ENCODE peak calls at places on chromosomes 5 and 9, in five cellular contexts. U is heart right ventricle; B is NB4; Z is effector memory CD4-positive, alpha-beta T cell; P is fibroblast of the aortic adventitia. Q is an unnamed sample.

GRCh38 chr5:134240421-134240962 is 14.6 kb upstream of the PPP2CA start:
- DNase-seq in Z (no peak), B (no peak), U (no peak), P (peak; percentile 63), Q (peak; percentile 67)

GRCh38 chr9:7121055-7121454 is 363.3 kb downstream of the KDM4C start:
- DNase-seq in P (peak; percentile 18), B (peak; percentile 72), U (no peak), Z (no peak), Q (no peak)

GRCh38 chr5:168853972-168854371 is 274.8 kb upstream of the PANK3 start:
- DNase-seq in U (no peak), B (no peak), Z (no peak), P (no peak), Q (no peak)

GRCh38 chr9:13480688-13481087 is 201.2 kb upstream of the MPDZ start:
- DNase-seq in P (peak; percentile 46), Z (no peak), U (no peak), B (no peak), Q (peak; percentile 98)

GRCh38 chr9:134561427-134562145 is 80.0 kb upstream of the COL5A1 start:
- DNase-seq in B (no peak), Z (no peak), U (no peak), P (no peak), Q (no peak)

GRCh38 chr5:129204525-129204924 is 110.0 kb downstream of the ISOC1 start:
- DNase-seq in Z (no peak), P (peak; percentile 40), U (no peak), B (no peak), Q (no peak)

GRCh38 chr5:126976520-126977172 is 53.7 kb downstream of the MARCHF3 start:
- DNase-seq in B (no peak), Z (no peak), P (no peak), U (no peak), Q (no peak)

GRCh38 chr9:87657893-87658292 is 68.0 kb upstream of the CTSL start:
- DNase-seq in P (no peak), Z (no peak), U (no peak), B (no peak), Q (no peak)

GRCh38 chr5:39189297-39189955 is 29.9 kb downstream of the FYB1 start:
- DNase-seq in P (no peak), U (no peak), Z (no peak), B (peak; percentile 42), Q (no peak)

GRCh38 chr5:115470921-115471320 is 73.7 kb downstream of the FEM1C start:
- DNase-seq in B (no peak), Z (no peak), P (no peak), U (no peak), Q (no peak)

GRCh38 chr9:71048271-71048670 is 73.2 kb downstream of the TRPM3 start:
- DNase-seq in U (no peak), B (no peak), Z (no peak), P (no peak), Q (no peak)

GRCh38 chr9:110160685-110161084 is 47.3 kb downstream of the C9orf152 start:
- DNase-seq in B (no peak), Z (no peak), U (no peak), P (no peak), Q (no peak)

GRCh38 chr5:100789641-100790160 is 113.4 kb downstream of the ST8SIA4 start:
- DNase-seq in P (no peak), B (peak; percentile 81), Z (no peak), U (no peak), Q (no peak)
- H3K4me3 ChIP-seq in P (no peak overlapping the region), B (peak overlapping the region; percentile 51), Z (no peak overlapping the region), U (no peak overlapping the region), Q (no peak overlapping the region)

GRCh38 chr9:136243631-136244030 is 2.0 kb downstream of the QSOX2 start:
- DNase-seq in P (no peak), Z (no peak), B (no peak), U (no peak), Q (no peak)
- H3K4me3 ChIP-seq in P (no peak overlapping the region), Z (no peak overlapping the region), B (no peak overlapping the region), U (no peak overlapping the region), Q (no peak overlapping the region)

GRCh38 chr5:79806741-79807140 is 117.1 kb downstream of the CMYA5 start:
- DNase-seq in B (peak; percentile 20), U (no peak), P (no peak), Z (no peak), Q (no peak)

GRCh38 chr5:79816014-79816413 is 126.4 kb downstream of the CMYA5 start:
- DNase-seq in P (no peak), U (no peak), Z (no peak), B (no peak), Q (no peak)

GRCh38 chr5:79809743-79810142 is 120.1 kb downstream of the CMYA5 start:
- DNase-seq in U (no peak), Z (no peak), B (no peak), P (no peak), Q (no peak)

GRCh38 chr5:79811081-79811480 is 121.4 kb downstream of the CMYA5 start:
- DNase-seq in P (no peak), B (no peak), U (no peak), Z (no peak), Q (no peak)

GRCh38 chr5:79811904-79812303 is 122.3 kb downstream of the CMYA5 start:
- DNase-seq in U (no peak), B (no peak), P (no peak), Z (no peak), Q (no peak)
- H3K4me3 ChIP-seq in U (no peak overlapping the region), B (no peak overlapping the region), P (no peak overlapping the region), Z (no peak overlapping the region), Q (no peak overlapping the region)

GRCh38 chr5:31196309-31196708 is 2.8 kb downstream of the CDH6 start:
- DNase-seq in P (peak; percentile 68), B (peak; percentile 10), Z (no peak), U (no peak), Q (peak; percentile 64)
- H3K4me3 ChIP-seq in P (peak overlapping the region; percentile 84), B (no peak overlapping the region), Z (no peak overlapping the region), U (no peak overlapping the region), Q (peak overlapping the region; percentile 74)

GRCh38 chr5:81779125-81779934 is 28.4 kb upstream of the SSBP2 start:
- DNase-seq in Z (no peak), B (peak; percentile 68), U (peak; percentile 67), P (peak; percentile 65), Q (peak; percentile 66)
- H3K4me3 ChIP-seq in Z (peak overlapping the region; percentile 52), B (peak overlapping the region; percentile 69), U (peak overlapping the region; percentile 19), P (peak overlapping the region; percentile 5), Q (peak overlapping the region; percentile 5)

GRCh38 chr9:36893911-36894310 is 140.2 kb downstream of the PAX5 start:
- DNase-seq in B (no peak), P (no peak), U (no peak), Z (no peak), Q (no peak)

GRCh38 chr9:36888551-36888950 is 145.5 kb downstream of the PAX5 start:
- DNase-seq in Z (no peak), U (no peak), P (no peak), B (no peak), Q (no peak)

GRCh38 chr9:36893148-36893547 is 140.9 kb downstream of the PAX5 start:
- DNase-seq in B (no peak), P (no peak), U (no peak), Z (no peak), Q (no peak)

GRCh38 chr9:36892279-36892678 is 141.8 kb downstream of the PAX5 start:
- DNase-seq in B (no peak), Z (no peak), U (no peak), P (no peak), Q (no peak)

GRCh38 chr9:36891341-36891811 is 142.7 kb downstream of the PAX5 start:
- DNase-seq in P (no peak), U (no peak), B (no peak), Z (no peak), Q (no peak)
- H3K4me3 ChIP-seq in P (no peak overlapping the region), U (no peak overlapping the region), B (no peak overlapping the region), Z (no peak overlapping the region), Q (no peak overlapping the region)

Q was measured in MG63.